ENCODE peak calls at places on chromosomes 1 and 21, in eight cellular contexts. U is stimulated activated CD8-positive, alpha-beta memory T cell treated with anti-CD3 and anti-CD28 coated beads, Interleukin-4, amount 100 ng/mL, for 48 hours; Q is activated T-cell treated with anti-CD3 and anti-CD28 coated beads for 1 hour; E is GM23248; N is Daoy; C is B cell; P is HS-5; D is IMR-90. H is an unnamed sample.

GRCh38 chr1:20351911-20352675 is 61.4 kb downstream of the VWA5B1 start:
- DNase-seq in D (no peak), Q (no peak), P (no peak), U (no peak), E (no peak), C (no peak), N (no peak), H (no peak)

GRCh38 chr1:103461171-103462105 is 64.1 kb upstream of the RNPC3 start:
- DNase-seq in N (no peak), Q (no peak), U (no peak), P (no peak), C (peak; percentile 10), D (peak; percentile 16), E (peak; percentile 48), H (peak; percentile 67)

GRCh38 chr1:16970132-16970910 is 10.1 kb downstream of the MFAP2 start:
- DNase-seq in Q (no peak), C (no peak), U (no peak), N (no peak), E (no peak), P (no peak), D (no peak), H (no peak)

GRCh38 chr1:208510192-208510952 is 266.2 kb upstream of the PLXNA2 start:
- DNase-seq in N (peak; percentile 45), D (no peak), C (no peak), U (no peak), Q (no peak), P (peak; percentile 60), E (peak; percentile 66), H (peak; percentile 94)

GRCh38 chr1:168719306-168720111 is 9.5 kb downstream of the DPT start:
- DNase-seq in P (no peak), Q (no peak), D (no peak), U (no peak), E (peak; percentile 30), N (peak; percentile 86), C (no peak), H (no peak)

GRCh38 chr21:35658242-35658641 is 402.1 kb downstream of the SETD4 start:
- DNase-seq in P (no peak), N (peak; percentile 78), D (peak; percentile 89), Q (no peak), E (peak; percentile 72), U (no peak), C (no peak), H (peak; percentile 81)

GRCh38 chr1:31295874-31296485 is 608 bp downstream of the SNRNP40 start:
- DNase-seq in U (no peak), P (no peak), N (no peak), C (no peak), D (no peak), E (no peak), Q (no peak), H (no peak)

GRCh38 chr1:75725256-75725655 is 747 bp downstream of the ACADM start:
- DNase-seq in U (no peak), P (no peak), Q (no peak), E (peak; percentile 36), D (peak; percentile 2), N (no peak), C (no peak), H (peak; percentile 67)

GRCh38 chr1:160078392-160079195 is 2.7 kb upstream of the KCNJ9 start:
- DNase-seq in E (peak; percentile 63), C (peak; percentile 67), N (peak; percentile 46), U (peak; percentile 81), P (no peak), Q (peak; percentile 35), D (no peak), H (peak; percentile 34)

GRCh38 chr1:84505167-84506001 is 802 bp upstream of the SPATA1 start:
- DNase-seq in Q (no peak), C (peak; percentile 77), D (peak; percentile 42), N (peak; percentile 87), U (no peak), E (peak; percentile 90), P (peak; percentile 37), H (peak; percentile 86)

GRCh38 chr1:96513136-96513535 is 208.4 kb upstream of the PTBP2 start:
- DNase-seq in N (no peak), P (no peak), U (no peak), C (no peak), D (no peak), E (no peak), Q (no peak), H (no peak)

GRCh38 chr1:167454304-167454928 is 63.9 kb downstream of the CD247 start:
- DNase-seq in Q (no peak), C (peak; percentile 7), D (no peak), U (no peak), E (no peak), N (no peak), P (no peak), H (no peak)

GRCh38 chr1:193658711-193659110 is 472.3 kb upstream of the B3GALT2 start:
- DNase-seq in C (no peak), P (no peak), D (no peak), N (no peak), U (no peak), E (no peak), Q (no peak), H (no peak)

GRCh38 chr1:55916480-55916879 is 662.9 kb downstream of the PLPP3 start:
- DNase-seq in D (peak; percentile 74), E (peak; percentile 83), N (no peak), C (no peak), U (no peak), P (no peak), Q (no peak), H (peak; percentile 52)

GRCh38 chr21:36976882-36977651 is 10.6 kb upstream of the HLCS start:
- DNase-seq in E (peak; percentile 84), P (peak; percentile 40), D (peak; percentile 75), C (peak; percentile 46), Q (no peak), N (peak; percentile 69), U (peak; percentile 41), H (peak; percentile 87)

GRCh38 chr1:150696590-150696989 is 364 bp downstream of the GOLPH3L start:
- DNase-seq in D (no peak), U (no peak), Q (no peak), C (no peak), E (peak; percentile 13), N (no peak), P (no peak), H (peak; percentile 25)

GRCh38 chr1:164524810-164525209 is 34.2 kb upstream of the PBX1 start:
- DNase-seq in N (no peak), U (no peak), E (peak; percentile 28), D (peak; percentile 4), Q (no peak), C (no peak), P (no peak), H (no peak)

GRCh38 chr1:44405804-44406743 is 1.0 kb downstream of the RNF220 start:
- DNase-seq in E (peak; percentile 30), N (peak; percentile 66), C (peak; percentile 63), Q (no peak), D (no peak), U (peak; percentile 39), P (no peak), H (peak; percentile 50)

GRCh38 chr1:19710825-19711611 is 46.3 kb downstream of the HTR6 start:
- DNase-seq in N (no peak), E (no peak), P (no peak), U (peak; percentile 46), Q (no peak), D (no peak), C (no peak), H (no peak)

GRCh38 chr1:27293915-27294314 is 28.0 kb upstream of the TMEM222 start:
- DNase-seq in C (no peak), N (no peak), D (no peak), P (no peak), Q (no peak), E (no peak), U (no peak), H (no peak)

GRCh38 chr1:238088891-238089290 is 198.2 kb upstream of the ZP4 start:
- DNase-seq in Q (no peak), N (no peak), P (no peak), D (no peak), U (no peak), C (no peak), E (no peak), H (no peak)

GRCh38 chr1:27634166-27634981 is 611 bp downstream of the FGR start:
- DNase-seq in D (no peak), Q (peak; percentile 31), U (peak; percentile 58), N (peak; percentile 37), P (no peak), E (peak; percentile 61), C (peak; percentile 68), H (peak; percentile 66)

GRCh38 chr21:16196521-16197208 is 466.9 kb downstream of the USP25 start:
- DNase-seq in E (peak; percentile 44), N (no peak), P (no peak), D (no peak), C (no peak), Q (no peak), U (no peak), H (peak; percentile 31)

GRCh38 chr1:13968361-13968760 is 268.4 kb downstream of the PRDM2 start:
- DNase-seq in E (no peak), P (no peak), C (no peak), N (no peak), Q (no peak), D (no peak), U (no peak), H (no peak)

GRCh38 chr21:37358392-37358791 is 8.2 kb upstream of the DYRK1A start:
- DNase-seq in D (no peak), N (peak; percentile 32), E (no peak), U (no peak), Q (no peak), P (no peak), C (no peak), H (no peak)

GRCh38 chr1:163170331-163170730 is 32.4 kb downstream of the RGS5 start:
- DNase-seq in N (no peak), C (no peak), D (peak; percentile 18), E (peak; percentile 61), U (no peak), P (no peak), Q (no peak), H (peak; percentile 63)

GRCh38 chr21:44443891-44444285 is 11.4 kb upstream of the LRRC3 start:
- DNase-seq in U (no peak), D (no peak), N (no peak), P (no peak), E (no peak), Q (no peak), C (no peak), H (no peak)

GRCh38 chr21:26079376-26079775 is 91.2 kb downstream of the APP start:
- DNase-seq in D (peak; percentile 65), C (no peak), E (peak; percentile 34), P (peak; percentile 35), U (no peak), Q (no peak), N (no peak), H (no peak)

GRCh38 chr21:39675595-39675994 is 62.9 kb downstream of the B3GALT5 start:
- DNase-seq in D (no peak), U (no peak), N (no peak), P (no peak), C (no peak), Q (no peak), E (no peak), H (no peak)

GRCh38 chr21:44583800-44584147 is 3.4 kb upstream of the KRTAP10-5 start:
- DNase-seq in Q (no peak), N (no peak), C (no peak), U (no peak), E (no peak), P (no peak), D (no peak), H (no peak)

GRCh38 chr1:41995441-41996130 is 76.9 kb upstream of the HIVEP3 start:
- DNase-seq in Q (no peak), N (no peak), P (no peak), D (no peak), C (no peak), E (no peak), U (no peak), H (no peak)

GRCh38 chr1:116147972-116148371 is 36.8 kb downstream of the MAB21L3 start:
- DNase-seq in Q (no peak), C (no peak), E (no peak), D (no peak), U (peak; percentile 8), P (no peak), N (no peak), H (no peak)

GRCh38 chr1:58975888-58976287 is 192.0 kb upstream of the JUN start:
- DNase-seq in Q (no peak), P (no peak), N (no peak), C (no peak), E (peak; percentile 2), U (no peak), D (peak; percentile 8), H (no peak)

GRCh38 chr21:35011681-35012080 is 37.4 kb downstream of the RUNX1 start:
- DNase-seq in D (peak; percentile 70), N (peak; percentile 37), U (peak; percentile 12), Q (no peak), C (no peak), E (no peak), P (no peak), H (peak; percentile 64)

H was measured in adipocyte.